ENCODE peak calls at places on chromosome 5, in five cellular contexts. A is activated CD4-positive, alpha-beta T cell treated with anti-CD3 and anti-CD28 coated beads for 48 hours; M is activated CD8-positive, alpha-beta memory T cell treated with anti-CD3 and anti-CD28 coated beads, Interleukin-2, amount 50 U/mL, for 48 hours; L is effector memory CD8-positive, alpha-beta T cell; J is left cardiac atrium. P is an unnamed sample.

GRCh38 chr5:96141749-96142148 is 180.1 kb upstream of the ELL2 start:
- DNase-seq in A (no peak), M (no peak), L (no peak), J (no peak), P (no peak)

GRCh38 chr5:136427421-136427820 is 62.1 kb upstream of the TRPC7 start:
- DNase-seq in A (no peak), M (no peak), L (no peak), J (no peak), P (no peak)

GRCh38 chr5:31957151-31957550 is 217.0 kb downstream of the GOLPH3 start:
- DNase-seq in A (no peak), M (no peak), L (no peak), J (no peak), P (no peak)

GRCh38 chr5:135883441-135883840 is 12.2 kb downstream of the IL9 start:
- DNase-seq in A (peak), M (no peak), L (no peak), J (no peak), P (no peak)

GRCh38 chr5:159638954-159639559 is 277.2 kb upstream of the ADRA1B start:
- DNase-seq in A (no peak), M (no peak), L (no peak), J (no peak), P (no peak)

GRCh38 chr5:37900692-37901091 is 60.9 kb upstream of the GDNF start:
- DNase-seq in A (no peak), M (no peak), L (no peak), J (peak), P (no peak)

GRCh38 chr5:34045996-34046395 is 3.0 kb upstream of the C1QTNF3 start:
- DNase-seq in A (no peak), M (no peak), L (no peak), J (no peak), P (no peak)

GRCh38 chr5:108418172-108418571 is 36.3 kb upstream of the FBXL17 start:
- DNase-seq in A (no peak), M (no peak), L (no peak), J (peak), P (no peak)

GRCh38 chr5:142944140-142944539 is 174.0 kb downstream of the ARHGAP26 start:
- DNase-seq in A (no peak), M (no peak), L (no peak), J (no peak), P (no peak)

GRCh38 chr5:14793851-14794250 is 77.7 kb downstream of the ANKH start:
- DNase-seq in A (no peak), M (no peak), L (no peak), J (no peak), P (no peak)

GRCh38 chr5:172453206-172453985 is 929 bp downstream of the SH3PXD2B start:
- DNase-seq in A (no peak), M (no peak), L (no peak), J (no peak), P (no peak)

GRCh38 chr5:167934561-167934971 is 356.9 kb upstream of the WWC1 start:
- DNase-seq in A (no peak), M (no peak), L (no peak), J (peak), P (no peak)

GRCh38 chr5:87589587-87589986 is 176.9 kb upstream of the CCNH start:
- DNase-seq in A (no peak), M (no peak), L (no peak), J (no peak), P (no peak)

GRCh38 chr5:91928751-91929521 is 545.8 kb upstream of the ARRDC3 start:
- DNase-seq in A (no peak), M (no peak), L (no peak), J (no peak), P (no peak)

GRCh38 chr5:63959177-63959982 is 2.9 kb downstream of the HTR1A start:
- DNase-seq in A (no peak), M (no peak), L (no peak), J (no peak), P (no peak)

GRCh38 chr5:134250949-134251348 is 25.1 kb upstream of the PPP2CA start:
- DNase-seq in A (no peak), M (no peak), L (no peak), J (no peak), P (no peak)

GRCh38 chr5:138641547-138642298 is 66.5 kb upstream of the HSPA9 start:
- DNase-seq in A (peak), M (peak), L (peak), J (peak), P (peak)

GRCh38 chr5:82023530-82024095 is 51.8 kb downstream of the ATG10 start:
- DNase-seq in A (no peak), M (no peak), L (no peak), J (no peak), P (no peak)

GRCh38 chr5:72171667-72172066 is 64.4 kb downstream of the MAP1B start:
- DNase-seq in A (peak), M (no peak), L (no peak), J (peak), P (no peak)

GRCh38 chr5:40240111-40240510 is 439.6 kb upstream of the PTGER4 start:
- DNase-seq in A (peak), M (no peak), L (no peak), J (no peak), P (no peak)

GRCh38 chr5:162929104-162929503 is 508.3 kb upstream of the CCNG1 start:
- DNase-seq in A (no peak), M (no peak), L (no peak), J (no peak), P (no peak)

GRCh38 chr5:167392252-167392651 is 899.2 kb upstream of the WWC1 start:
- DNase-seq in A (no peak), M (no peak), L (no peak), J (no peak), P (no peak)

GRCh38 chr5:37189355-37189754 is 59.8 kb downstream of the CPLANE1 start:
- DNase-seq in A (no peak), M (no peak), L (no peak), J (no peak), P (no peak)

GRCh38 chr5:132385321-132386105 is 16.0 kb downstream of the SLC22A5 start:
- DNase-seq in A (peak), M (no peak), L (peak), J (no peak), P (no peak)

GRCh38 chr5:154356256-154356655 is 89.5 kb upstream of the SAP30L start:
- DNase-seq in A (no peak), M (no peak), L (no peak), J (no peak), P (no peak)

GRCh38 chr5:14295610-14296009 is 152.5 kb downstream of the TRIO start:
- DNase-seq in A (no peak), M (no peak), L (no peak), J (no peak), P (no peak)

GRCh38 chr5:33400675-33401074 is 40.1 kb upstream of the TARS1 start:
- DNase-seq in A (no peak), M (no peak), L (no peak), J (no peak), P (no peak)

GRCh38 chr5:1423901-1424603 is 21.2 kb downstream of the SLC6A3 start:
- DNase-seq in A (no peak), M (no peak), L (no peak), J (no peak), P (no peak)

GRCh38 chr5:148659641-148660345 is 5.5 kb upstream of the HTR4 start:
- DNase-seq in A (no peak), M (no peak), L (no peak), J (no peak), P (no peak)

GRCh38 chr5:173572431-173573125 is 43.9 kb downstream of the BOD1 start:
- DNase-seq in A (no peak), M (peak), L (no peak), J (no peak), P (no peak)

GRCh38 chr5:133456933-133457402 is 155.4 kb downstream of the FSTL4 start:
- DNase-seq in A (no peak), M (no peak), L (no peak), J (no peak), P (no peak)

P was measured in osteocyte.